ENCODE peak calls at places on chromosome 12, in five cellular contexts. F is breast epithelium, D is transverse colon, U is astrocyte, S is A673. T is an unnamed sample.

GRCh38 chr12:109725321-109726105 is 11.9 kb downstream of the FAM222A start:
- DNase-seq in D (no peak), U (no peak), F (no peak), S (no peak), T (no peak)

GRCh38 chr12:94879542-94879941 is 124.0 kb downstream of the NDUFA12 start:
- DNase-seq in F (no peak), S (no peak), D (no peak), U (no peak), T (peak; percentile 56)

GRCh38 chr12:42332301-42332894 is 6.4 kb downstream of the PPHLN1 start:
- DNase-seq in D (no peak), F (no peak), U (peak; percentile 11), S (peak; percentile 70), T (peak; percentile 70)

GRCh38 chr12:112946236-112947000 is 8.1 kb downstream of the OAS3 start:
- DNase-seq in U (no peak), F (no peak), S (no peak), D (no peak), T (no peak)

GRCh38 chr12:65877836-65878235 is 53.6 kb downstream of the HMGA2 start:
- DNase-seq in F (no peak), U (no peak), D (no peak), S (no peak), T (no peak)

GRCh38 chr12:114355389-114356088 is 50.4 kb downstream of the TBX5 start:
- DNase-seq in F (no peak), S (peak; percentile 33), U (no peak), D (no peak), T (no peak)

GRCh38 chr12:63042646-63043045 is 107.7 kb upstream of the PPM1H start:
- DNase-seq in U (peak; percentile 38), S (no peak), D (no peak), F (no peak), T (no peak)

GRCh38 chr12:28313631-28314030 is 123.4 kb downstream of the CCDC91 start:
- DNase-seq in U (peak; percentile 55), D (no peak), S (peak; percentile 4), F (no peak), T (peak; percentile 86)

GRCh38 chr12:21323736-21324135 is 11.0 kb downstream of the SLCO1A2 start:
- DNase-seq in D (no peak), S (no peak), F (no peak), U (no peak), T (no peak)

GRCh38 chr12:119179335-119180021 is 747 bp downstream of the HSPB8 start:
- DNase-seq in F (peak; percentile 32), D (no peak), S (no peak), U (peak; percentile 74), T (peak; percentile 33)

GRCh38 chr12:109052097-109052414 is 320 bp upstream of the USP30 start:
- DNase-seq in S (no peak), F (no peak), D (no peak), U (no peak), T (no peak)

GRCh38 chr12:95881331-95881955 is 22.7 kb downstream of the SNRPF start:
- DNase-seq in U (peak; percentile 29), D (no peak), F (no peak), S (peak; percentile 5), T (no peak)

GRCh38 chr12:40446385-40446784 is 221.6 kb downstream of the LRRK2 start:
- DNase-seq in S (peak; percentile 69), F (no peak), D (no peak), U (no peak), T (peak; percentile 60)

GRCh38 chr12:96445743-96446655 is 43.4 kb upstream of the CFAP54 start:
- DNase-seq in D (peak; percentile 12), S (peak; percentile 73), U (peak; percentile 98), F (no peak), T (no peak)

GRCh38 chr12:120720234-120720968 is 5.2 kb upstream of the ACADS start:
- DNase-seq in S (no peak), U (peak; percentile 60), D (no peak), F (no peak), T (no peak)

GRCh38 chr12:49231881-49232650 is 32.8 kb upstream of the TUBA1C start:
- DNase-seq in S (peak; percentile 28), U (peak; percentile 38), D (no peak), F (no peak), T (peak; percentile 79)

GRCh38 chr12:75722714-75723200 is 211.3 kb upstream of the KRR1 start:
- DNase-seq in D (peak; percentile 31), S (peak; percentile 96), F (peak; percentile 77), U (peak; percentile 93), T (peak; percentile 45)

GRCh38 chr12:1279050-1279449 is 288.0 kb downstream of the ERC1 start:
- DNase-seq in U (no peak), D (no peak), S (no peak), F (no peak), T (no peak)

GRCh38 chr12:22860926-22861325 is 236.0 kb downstream of the ETNK1 start:
- DNase-seq in D (no peak), U (no peak), S (no peak), F (no peak), T (no peak)

GRCh38 chr12:64332938-64333337 is 57.6 kb downstream of the C12orf56 start:
- DNase-seq in S (no peak), D (no peak), F (no peak), U (no peak), T (no peak)

GRCh38 chr12:124441443-124442190 is 125.8 kb downstream of the NCOR2 start:
- DNase-seq in U (peak; percentile 98), D (no peak), F (no peak), S (peak; percentile 91), T (peak; percentile 40)

GRCh38 chr12:12804011-12804410 is 9.1 kb upstream of the DDX47 start:
- DNase-seq in S (no peak), F (no peak), D (no peak), U (no peak), T (no peak)

GRCh38 chr12:116916122-116916521 is 5.4 kb downstream of the FBXW8 start:
- DNase-seq in S (no peak), D (no peak), U (peak; percentile 64), F (no peak), T (no peak)

GRCh38 chr12:6089041-6089823 is 35.2 kb downstream of the VWF start:
- DNase-seq in S (no peak), F (peak; percentile 42), U (peak; percentile 62), D (peak; percentile 22), T (no peak)

GRCh38 chr12:92396647-92397258 is 251.1 kb upstream of the BTG1 start:
- DNase-seq in F (no peak), U (peak; percentile 62), D (no peak), S (no peak), T (peak; percentile 71)

GRCh38 chr12:98465505-98465904 is 49.9 kb upstream of the TMPO start:
- DNase-seq in D (no peak), U (no peak), S (no peak), F (no peak), T (no peak)

GRCh38 chr12:27219693-27220056 is 24.4 kb upstream of the STK38L start:
- DNase-seq in F (no peak), S (no peak), U (no peak), D (no peak), T (no peak)
- H3K27ac ChIP-seq in F (no peak overlapping the region), S (no peak overlapping the region), U (no peak overlapping the region), D (no peak overlapping the region), T (no peak overlapping the region)

GRCh38 chr12:3014641-3015040 is 55.4 kb downstream of the TEAD4 start:
- DNase-seq in U (no peak), F (no peak), D (no peak), S (no peak), T (peak; percentile 50)

GRCh38 chr12:3016191-3016590 is 57.0 kb downstream of the TEAD4 start:
- DNase-seq in F (no peak), D (no peak), S (peak; percentile 48), U (no peak), T (peak; percentile 89)

GRCh38 chr12:3012786-3013185 is 53.6 kb downstream of the TEAD4 start:
- DNase-seq in D (no peak), F (no peak), S (no peak), U (peak; percentile 33), T (no peak)

GRCh38 chr12:3017281-3017680 is 58.1 kb downstream of the TEAD4 start:
- DNase-seq in F (no peak), D (no peak), U (no peak), S (no peak), T (no peak)

GRCh38 chr12:3015356-3015755 is 56.2 kb downstream of the TEAD4 start:
- DNase-seq in U (no peak), F (no peak), D (no peak), S (no peak), T (no peak)
- H3K36me3 ChIP-seq in U (no peaks in the 10 kb centered on the region), F (no peaks in the 10 kb centered on the region), D (no peaks in the 10 kb centered on the region), S (no peaks in the 10 kb centered on the region), T (peaks cover 34% of the 10 kb centered on the region)

GRCh38 chr12:57241556-57242310 is 9.3 kb downstream of the STAC3 start:
- DNase-seq in F (no peak), D (no peak), U (no peak), S (no peak), T (peak; percentile 96)

GRCh38 chr12:57242691-57243454 is 8.1 kb downstream of the STAC3 start:
- DNase-seq in S (peak; percentile 89), F (peak; percentile 41), U (no peak), D (peak; percentile 72), T (peak; percentile 92)

GRCh38 chr12:57242329-57242690 is 8.7 kb downstream of the STAC3 start:
- DNase-seq in D (peak; percentile 56), U (no peak), F (peak; percentile 60), S (no peak), T (peak; percentile 86)

GRCh38 chr12:57244306-57244696 is 6.7 kb downstream of the STAC3 start:
- DNase-seq in D (no peak), S (no peak), F (no peak), U (no peak), T (peak; percentile 73)

DNA sequence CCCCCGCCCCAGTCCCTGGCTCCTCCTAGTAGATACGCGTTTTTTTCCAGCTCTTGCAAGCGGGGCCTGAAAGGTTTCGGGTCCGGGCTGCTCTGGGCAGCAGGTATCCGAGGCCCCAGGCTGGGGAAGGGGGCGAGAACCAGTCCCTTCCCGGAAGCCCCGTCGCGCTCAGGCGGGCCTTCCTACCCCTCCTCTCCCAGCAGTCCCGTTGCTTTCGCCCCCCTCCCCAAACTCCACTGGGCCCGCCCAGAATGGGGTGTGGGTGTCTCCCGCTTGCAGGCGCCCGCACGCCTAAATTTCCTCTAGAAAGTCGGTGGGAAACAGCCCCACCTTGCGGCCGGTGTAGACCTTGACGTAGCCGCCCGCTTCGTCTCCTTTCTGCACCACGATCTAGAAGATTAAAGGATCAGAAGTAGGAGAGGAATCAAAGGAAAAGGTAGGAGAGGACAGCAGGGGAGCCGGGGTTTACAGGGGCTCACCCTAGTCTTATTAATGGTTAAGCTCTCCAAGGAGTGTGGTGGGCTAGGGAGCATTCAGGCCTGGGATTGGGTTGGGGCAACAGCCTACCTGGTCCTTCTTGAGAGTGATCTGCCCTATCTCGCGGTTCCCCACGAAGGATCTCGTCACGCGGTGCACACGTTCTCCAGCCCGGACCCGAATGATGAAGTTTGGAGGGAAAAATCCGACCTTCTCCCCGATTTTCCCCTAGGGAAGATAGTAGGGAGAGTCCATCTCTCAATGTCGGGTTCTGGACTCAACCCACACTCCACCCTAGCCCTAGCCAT is 7.3 kb downstream of the STAC3 start:
- DNase-seq in S (peak; percentile 93), U (no peak), D (peak; percentile 86), F (peak; percentile 58), T (peak; percentile 66)
- H3K4me3 ChIP-seq in S (peak overlapping the region; percentile 50), U (no peak overlapping the region), D (no peak overlapping the region), F (peak overlapping the region; percentile 23), T (no peak overlapping the region)

DNA sequence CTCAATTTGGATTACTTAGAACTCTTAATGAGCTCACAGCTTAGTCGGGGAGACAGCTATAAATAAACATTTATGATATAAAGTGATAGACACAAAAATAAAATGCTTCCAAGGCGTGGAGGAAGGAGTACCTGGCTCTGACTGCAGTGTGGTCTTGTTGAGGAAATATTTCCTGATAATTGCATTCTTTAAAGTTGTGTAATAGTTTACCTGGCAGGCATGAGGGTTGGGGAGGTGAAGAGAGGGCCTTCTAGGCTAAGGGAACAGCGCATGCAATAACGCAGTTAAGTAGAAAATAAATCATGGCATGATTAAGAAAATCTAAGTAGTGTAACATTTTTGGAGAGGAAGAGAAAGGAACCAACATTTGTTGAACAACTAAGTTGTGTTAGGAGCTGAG is 260.5 kb upstream of the ATP2B1 start:
- DNase-seq in S (no peak), D (no peak), U (no peak), F (no peak), T (no peak)
- H3K27ac ChIP-seq in S (no peak overlapping the region), D (no peak overlapping the region), U (no peak overlapping the region), F (no peak overlapping the region), T (no peak overlapping the region)

T was measured in SJCRH30.